ENCODE peak calls at places on chromosome 4, in eight cellular contexts. U, X, G, C, D, T, M and Z are unnamed samples.

GRCh38 chr4:123832173-123833026 is 435.8 kb downstream of the SPRY1 start:
- DNase-seq in D (no peak), T (peak; percentile 63), G (peak; percentile 78), M (no peak), C (peak; percentile 76), U (peak; percentile 10), X (peak; percentile 39), Z (peak; percentile 22)

GRCh38 chr4:7841071-7841470 is 98.6 kb downstream of the AFAP1 start:
- DNase-seq in U (no peak), T (no peak), D (no peak), C (no peak), X (no peak), G (no peak), M (no peak), Z (no peak)

GRCh38 chr4:24003926-24004325 is 114.1 kb upstream of the PPARGC1A start:
- DNase-seq in C (no peak), U (no peak), G (no peak), M (no peak), T (no peak), X (no peak), D (no peak), Z (no peak)

GRCh38 chr4:175971393-175972179 is 94.1 kb upstream of the WDR17 start:
- DNase-seq in X (no peak), D (no peak), U (no peak), C (no peak), T (no peak), G (no peak), M (no peak), Z (no peak)

GRCh38 chr4:79584902-79585301 is 176.9 kb upstream of the GK2 start:
- DNase-seq in D (no peak), X (no peak), G (no peak), T (no peak), C (no peak), U (no peak), M (peak; percentile 25), Z (no peak)

GRCh38 chr4:187236491-187236890 is 512.8 kb upstream of the FAT1 start:
- DNase-seq in M (no peak), X (no peak), T (no peak), U (no peak), G (no peak), D (no peak), C (no peak), Z (no peak)

GRCh38 chr4:26323807-26324206 is 3.0 kb downstream of the RBPJ start:
- DNase-seq in X (no peak), G (no peak), M (no peak), D (no peak), C (no peak), T (no peak), U (no peak), Z (no peak)

GRCh38 chr4:53105313-53105712 is 243.2 kb downstream of the RASL11B start:
- DNase-seq in X (no peak), T (no peak), D (no peak), G (no peak), M (no peak), C (no peak), U (no peak), Z (no peak)

GRCh38 chr4:54541426-54542118 is 116.2 kb upstream of the KIT start:
- DNase-seq in G (no peak), D (no peak), C (no peak), U (no peak), M (no peak), T (no peak), X (no peak), Z (no peak)

GRCh38 chr4:14856076-14856926 is 146.0 kb upstream of the CPEB2 start:
- DNase-seq in G (no peak), U (peak; percentile 65), M (peak; percentile 94), X (no peak), T (peak; percentile 62), D (no peak), C (peak; percentile 92), Z (peak; percentile 50)

GRCh38 chr4:7630559-7631287 is 196.0 kb upstream of the PSAPL1 start:
- DNase-seq in C (peak; percentile 53), D (no peak), T (peak; percentile 54), U (no peak), M (no peak), G (no peak), X (peak; percentile 79), Z (peak; percentile 83)

GRCh38 chr4:107050525-107051135 is 14.5 kb upstream of the DKK2 start:
- DNase-seq in C (no peak), D (no peak), X (no peak), M (peak; percentile 16), G (no peak), T (no peak), U (no peak), Z (no peak)

GRCh38 chr4:78569291-78569821 is 17.8 kb downstream of the ANXA3 start:
- DNase-seq in C (no peak), M (no peak), X (no peak), T (no peak), D (no peak), U (no peak), G (no peak), Z (no peak)

GRCh38 chr4:149371021-149371420 is 444.6 kb downstream of the IQCM start:
- DNase-seq in C (no peak), T (no peak), M (peak; percentile 50), U (peak; percentile 10), D (no peak), G (no peak), X (no peak), Z (peak; percentile 4)

GRCh38 chr4:104795264-104795934 is 300.7 kb upstream of the CXXC4 start:
- DNase-seq in U (no peak), G (no peak), C (no peak), X (no peak), T (no peak), M (no peak), D (no peak), Z (no peak)

GRCh38 chr4:137203601-137204000 is 328.7 kb downstream of the PCDH18 start:
- DNase-seq in T (no peak), U (no peak), M (no peak), X (no peak), D (no peak), C (no peak), G (no peak), Z (no peak)

GRCh38 chr4:51845055-51845426 is 2.1 kb downstream of the DCUN1D4 start:
- DNase-seq in D (no peak), T (no peak), M (no peak), U (no peak), X (no peak), G (no peak), C (no peak), Z (no peak)
- TF ChIP-seq POLR2A in D (no peak), T (no peak), M (no peak), U (no peak), X (no peak), G (no peak), C (no peak), Z (no peak)

GRCh38 chr4:768995-769394 is 56.9 kb downstream of the CPLX1 start:
- DNase-seq in M (no peak), U (no peak), D (no peak), T (no peak), G (no peak), X (peak; percentile 43), C (no peak), Z (no peak)
- TF ChIP-seq POLR2A in M (no peak), U (no peak), D (no peak), T (no peak), G (no peak), X (no peak), C (no peak), Z (no peak)

GRCh38 chr4:30765022-30765421 is 44.9 kb downstream of the PCDH7 start:
- DNase-seq in D (no peak), C (no peak), U (no peak), G (no peak), X (no peak), M (no peak), T (no peak), Z (no peak)

GRCh38 chr4:30770049-30770549 is 49.9 kb downstream of the PCDH7 start:
- DNase-seq in G (no peak), U (no peak), C (no peak), M (no peak), T (no peak), D (no peak), X (no peak), Z (no peak)

GRCh38 chr4:30768278-30768677 is 48.1 kb downstream of the PCDH7 start:
- DNase-seq in U (no peak), D (no peak), G (no peak), X (no peak), T (no peak), M (no peak), C (no peak), Z (no peak)

GRCh38 chr4:30769093-30769492 is 48.9 kb downstream of the PCDH7 start:
- DNase-seq in U (no peak), D (no peak), M (no peak), X (no peak), G (no peak), C (no peak), T (no peak), Z (no peak)

DNA sequence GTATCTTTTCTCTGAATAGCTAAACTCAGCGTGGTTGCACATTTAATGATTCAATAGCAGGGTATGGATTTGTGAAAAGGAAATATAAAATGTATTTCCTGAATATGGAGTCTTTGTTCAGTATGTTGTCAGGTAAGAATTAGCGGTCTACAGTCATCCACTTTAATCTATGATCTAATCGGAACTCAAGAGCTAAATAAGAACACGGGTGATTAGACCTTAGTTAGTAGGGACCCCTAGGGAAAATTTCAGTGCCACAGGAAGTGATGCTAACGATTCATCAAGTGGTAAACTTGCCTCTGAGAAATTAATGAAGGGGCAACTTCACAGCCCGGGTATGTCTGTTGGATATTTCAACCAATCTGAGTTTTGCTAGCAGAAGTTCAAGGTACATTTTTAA is 47.0 kb downstream of the PCDH7 start:
- DNase-seq in X (no peak), D (no peak), T (no peak), C (no peak), G (no peak), M (no peak), U (no peak), Z (no peak)
- TF ChIP-seq POLR2A in X (no peak), D (no peak), T (no peak), C (no peak), G (no peak), M (no peak), U (no peak), Z (no peak)

DNA sequence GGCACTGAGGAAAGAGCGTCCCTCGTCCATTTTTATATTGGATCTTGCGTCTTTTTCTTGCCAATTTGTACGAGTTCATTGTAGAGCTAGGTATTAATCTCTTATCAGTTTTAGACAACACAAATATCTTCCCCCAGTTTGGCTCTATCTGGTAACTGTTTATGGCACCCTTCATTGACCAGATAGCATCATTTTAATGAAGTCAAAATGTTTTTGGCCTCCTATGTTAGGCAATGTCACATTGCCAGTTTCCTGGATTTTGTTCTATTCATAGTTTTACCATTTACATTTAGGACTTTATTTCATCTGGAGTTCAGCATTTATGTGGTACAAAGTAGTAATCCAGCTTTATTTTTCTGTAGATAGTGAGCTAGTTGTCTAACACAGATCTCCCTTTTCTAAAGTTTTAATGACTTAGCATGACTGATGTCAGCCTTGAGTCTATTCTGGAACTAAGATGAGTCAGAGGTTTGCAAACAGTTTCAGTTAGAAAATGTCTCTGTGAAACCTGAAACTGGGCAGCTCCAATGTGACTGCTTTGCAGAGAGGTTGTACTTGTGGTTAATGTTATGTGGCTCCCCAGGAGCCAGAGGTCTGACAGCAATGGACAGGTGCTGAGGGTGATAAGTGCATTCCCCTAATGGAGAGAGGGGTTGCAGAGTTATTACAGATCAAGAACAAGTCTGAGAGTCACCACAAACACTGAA is 5.3 kb upstream of the STBD1 start:
- DNase-seq in X (no peak), M (peak; percentile 91), U (no peak), C (no peak), G (no peak), T (no peak), D (no peak), Z (peak; percentile 32)
- TF ChIP-seq POLR2A in X (no peak), M (no peak), U (no peak), C (no peak), G (no peak), T (no peak), D (no peak), Z (no peak)

GRCh38 chr4:73998040-73999011 is at the start of gene CXCL5:
- DNase-seq in C (no peak), U (peak; percentile 16), X (peak; percentile 67), G (no peak), D (peak; percentile 78), T (no peak), M (no peak), Z (no peak)
- TF ChIP-seq POLR2A in C (no peak), U (no peak), X (no peak), G (no peak), D (peak; percentile 8), T (no peak), M (no peak), Z (no peak)